ENCODE peak calls at places on chromosomes 5 and 9, in eight cellular contexts. E, C, G, X, L, R, F and K are unnamed samples.

GRCh38 chr5:50593681-50594080 is 72.8 kb upstream of the PARP8 start:
- DNase-seq in E (no peak), C (no peak), G (no peak), X (no peak), L (no peak), R (no peak), F (no peak), K (no peak)

GRCh38 chr9:22969350-22969979 is 522.8 kb downstream of the DMRTA1 start:
- DNase-seq in E (no peak), C (no peak), G (no peak), X (no peak), L (no peak), R (no peak), F (no peak), K (no peak)

GRCh38 chr9:92115977-92116285 is 718 bp upstream of the SPTLC1 start:
- DNase-seq in E (no peak), C (no peak), G (no peak), X (no peak), L (no peak), R (no peak), F (no peak), K (no peak)

GRCh38 chr5:39198080-39198479 is 21.3 kb downstream of the FYB1 start:
- DNase-seq in E (no peak), C (no peak), G (no peak), X (no peak), L (peak; percentile 31), R (no peak), F (no peak), K (no peak)

GRCh38 chr5:169629847-169630548 is 7.1 kb upstream of the DOCK2 start:
- DNase-seq in E (peak; percentile 90), C (no peak), G (no peak), X (peak; percentile 86), L (no peak), R (no peak), F (no peak), K (no peak)

GRCh38 chr9:124794902-124795491 is 18.1 kb downstream of the OLFML2A start:
- DNase-seq in E (no peak), C (no peak), G (no peak), X (no peak), L (peak; percentile 66), R (no peak), F (peak; percentile 57), K (no peak)

GRCh38 chr9:137049544-137050449 is 3.8 kb upstream of the NPDC1 start:
- DNase-seq in E (peak; percentile 20), C (no peak), G (peak; percentile 45), X (no peak), L (no peak), R (peak; percentile 49), F (peak; percentile 83), K (peak; percentile 77)

GRCh38 chr5:158380661-158381060 is 521.7 kb upstream of the CLINT1 start:
- DNase-seq in E (no peak), C (no peak), G (no peak), X (no peak), L (no peak), R (no peak), F (no peak), K (no peak)

GRCh38 chr5:153965102-153965645 is 73.5 kb downstream of the FAM114A2 start:
- DNase-seq in E (peak; percentile 41), C (peak; percentile 37), G (no peak), X (peak; percentile 40), L (peak; percentile 73), R (peak; percentile 58), F (peak; percentile 47), K (peak; percentile 73)

GRCh38 chr5:127602896-127603470 is 45.9 kb upstream of the CTXN3 start:
- DNase-seq in E (no peak), C (no peak), G (no peak), X (no peak), L (no peak), R (no peak), F (no peak), K (no peak)

GRCh38 chr5:120446068-120446492 is 18.0 kb upstream of the PRR16 start:
- DNase-seq in E (peak; percentile 96), C (no peak), G (no peak), X (peak; percentile 92), L (no peak), R (no peak), F (no peak), K (no peak)

GRCh38 chr9:35367451-35367850 is 122.5 kb upstream of the RUSC2 start:
- DNase-seq in E (peak; percentile 93), C (no peak), G (no peak), X (peak; percentile 89), L (peak; percentile 1), R (no peak), F (no peak), K (no peak)

GRCh38 chr5:29077451-29077850 is 2039.1 kb upstream of the CDH9 start:
- DNase-seq in E (no peak), C (no peak), G (no peak), X (no peak), L (no peak), R (no peak), F (no peak), K (no peak)

GRCh38 chr9:107274096-107274495 is 9.0 kb upstream of the RAD23B start:
- DNase-seq in E (no peak), C (no peak), G (no peak), X (no peak), L (no peak), R (no peak), F (no peak), K (no peak)
- TF ChIP-seq CTCF in E (no peak), C (no peak), G (no peak), X (no peak), L (no peak), R (no peak), F (no peak), K (peak; percentile 35)

GRCh38 chr5:124743534-124744169 is 2.8 kb downstream of the ZNF608 start:
- DNase-seq in E (no peak), C (no peak), G (no peak), X (no peak), L (no peak), R (no peak), F (no peak), K (no peak)

GRCh38 chr5:124744170-124744911 is 2.1 kb downstream of the ZNF608 start:
- DNase-seq in E (peak; percentile 27), C (peak; percentile 50), G (no peak), X (peak; percentile 48), L (peak; percentile 42), R (no peak), F (peak; percentile 57), K (peak; percentile 12)

GRCh38 chr5:124746916-124747769 is 704 bp upstream of the ZNF608 start:
- DNase-seq in E (peak; percentile 94), C (peak; percentile 89), G (no peak), X (peak; percentile 95), L (peak; percentile 71), R (peak; percentile 49), F (peak; percentile 82), K (peak; percentile 75)

GRCh38 chr5:124746252-124746915 is at the start of gene ZNF608:
- DNase-seq in E (peak; percentile 78), C (peak; percentile 24), G (no peak), X (peak; percentile 64), L (no peak), R (no peak), F (peak; percentile 34), K (peak; percentile 37)

GRCh38 chr5:124745367-124746251 is 830 bp downstream of the ZNF608 start:
- DNase-seq in E (peak; percentile 51), C (peak; percentile 28), G (no peak), X (peak; percentile 29), L (no peak), R (no peak), F (no peak), K (no peak)
- TF ChIP-seq CTCF in E (no peak), C (no peak), G (no peak), X (no peak), L (no peak), R (no peak), F (no peak), K (no peak)

GRCh38 chr9:115126406-115126805 is 8.4 kb upstream of the TNC start:
- DNase-seq in E (no peak), C (no peak), G (no peak), X (no peak), L (no peak), R (no peak), F (no peak), K (no peak)

GRCh38 chr9:115127191-115127817 is 9.3 kb upstream of the TNC start:
- DNase-seq in E (peak; percentile 87), C (no peak), G (no peak), X (no peak), L (no peak), R (no peak), F (no peak), K (no peak)

GRCh38 chr9:115121140-115121710 is 3.3 kb upstream of the TNC start:
- DNase-seq in E (no peak), C (no peak), G (no peak), X (no peak), L (peak; percentile 6), R (no peak), F (no peak), K (no peak)

GRCh38 chr9:115118471-115119156 is 657 bp upstream of the TNC start:
- DNase-seq in E (peak; percentile 93), C (peak; percentile 64), G (no peak), X (peak; percentile 93), L (peak; percentile 49), R (no peak), F (peak; percentile 22), K (peak; percentile 25)

DNA sequence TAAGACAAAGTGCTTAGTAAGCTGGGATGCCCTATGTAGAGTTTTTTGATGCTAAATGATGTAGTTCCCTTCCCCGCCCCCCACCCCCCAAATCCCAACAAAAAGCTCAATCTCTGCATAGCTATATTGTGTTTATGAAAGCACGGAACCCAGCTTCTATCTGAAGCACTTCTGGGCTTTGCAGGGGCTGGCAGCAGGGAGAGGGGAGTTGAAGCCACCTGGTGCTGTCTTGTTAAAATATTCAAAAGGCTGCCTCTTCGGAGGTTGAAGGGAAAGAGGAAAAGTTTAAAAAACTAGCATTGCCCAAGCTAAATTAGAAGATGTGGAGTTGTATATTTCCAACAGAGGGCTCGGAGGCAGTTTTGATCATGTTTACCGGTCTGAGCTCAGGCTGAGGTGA is 5.0 kb upstream of the TNC start:
- DNase-seq in E (no peak), C (no peak), G (no peak), X (no peak), L (no peak), R (no peak), F (no peak), K (no peak)
- TF ChIP-seq CTCF in E (no peak), C (no peak), G (no peak), X (no peak), L (no peak), R (no peak), F (no peak), K (no peak)

DNA sequence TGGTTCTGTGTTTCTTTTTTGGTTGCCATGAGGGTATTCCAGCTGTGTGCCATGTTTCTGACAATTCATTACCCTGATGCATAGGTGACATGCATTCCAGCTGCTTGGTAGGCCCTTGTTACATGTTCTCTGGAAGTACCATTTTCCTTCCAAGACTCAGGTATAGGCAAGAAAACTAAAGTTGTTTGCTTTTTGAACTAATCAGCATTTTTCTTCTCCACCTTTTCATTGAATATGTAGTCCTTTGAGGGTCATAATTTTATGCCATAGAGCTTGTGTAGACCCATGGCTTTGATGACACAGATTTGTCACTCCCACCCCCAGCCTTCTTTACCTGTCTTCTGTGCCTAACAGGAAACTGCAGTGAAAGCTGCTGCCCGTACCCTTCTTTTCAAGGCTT is 339.2 kb downstream of the MED10 start:
- DNase-seq in E (no peak), C (no peak), G (no peak), X (no peak), L (no peak), R (no peak), F (no peak), K (no peak)
- TF ChIP-seq CTCF in E (no peak), C (no peak), G (no peak), X (no peak), L (no peak), R (no peak), F (no peak), K (no peak)